ENCODE peak calls at places on chromosomes 3 and 15, in ten cellular contexts. One of them, this sample, is unnamed.

GRCh38 chr3:184344579-184345350 is 7.4 kb downstream of the FAM131A start:
- DNase-seq in right lobe of liver: no peak
- DNase-seq in heart left ventricle: no peak
- DNase-seq in H54: no peak
- DNase-seq in tibial nerve: no peak
- DNase-seq in ovary: no peak
- DNase-seq in sigmoid colon: no peak
- DNase-seq in adrenal gland: no peak
- DNase-seq in stomach: no peak
- DNase-seq in body of pancreas: no peak
- DNase-seq in this sample: no peak

GRCh38 chr3:16464499-16465150 is 48.9 kb downstream of the RFTN1 start:
- DNase-seq in adrenal gland: no peak
- DNase-seq in heart left ventricle: no peak
- DNase-seq in ovary: no peak
- DNase-seq in sigmoid colon: no peak
- DNase-seq in tibial nerve: no peak
- DNase-seq in H54: no peak
- DNase-seq in right lobe of liver: no peak
- DNase-seq in body of pancreas: no peak
- DNase-seq in stomach: no peak
- DNase-seq in this sample: no peak

GRCh38 chr3:27279153-27279552 is 90.0 kb downstream of the NEK10 start:
- DNase-seq in stomach: peak
- DNase-seq in sigmoid colon: no peak
- DNase-seq in H54: no peak
- DNase-seq in right lobe of liver: peak
- DNase-seq in adrenal gland: no peak
- DNase-seq in ovary: no peak
- DNase-seq in body of pancreas: peak
- DNase-seq in heart left ventricle: no peak
- DNase-seq in tibial nerve: no peak
- DNase-seq in this sample: no peak

GRCh38 chr15:48493084-48493762 is 152.3 kb downstream of the FBN1 start:
- DNase-seq in H54: peak
- DNase-seq in tibial nerve: no peak
- DNase-seq in heart left ventricle: peak
- DNase-seq in ovary: no peak
- DNase-seq in sigmoid colon: peak
- DNase-seq in stomach: no peak
- DNase-seq in adrenal gland: no peak
- DNase-seq in right lobe of liver: no peak
- DNase-seq in body of pancreas: no peak
- DNase-seq in this sample: no peak

GRCh38 chr15:33540174-33540573 is 229.4 kb downstream of the RYR3 start:
- DNase-seq in ovary: no peak
- DNase-seq in stomach: no peak
- DNase-seq in H54: no peak
- DNase-seq in body of pancreas: no peak
- DNase-seq in tibial nerve: no peak
- DNase-seq in right lobe of liver: no peak
- DNase-seq in heart left ventricle: no peak
- DNase-seq in adrenal gland: no peak
- DNase-seq in sigmoid colon: no peak
- DNase-seq in this sample: no peak

GRCh38 chr15:98647026-98647773 is 1.1 kb upstream of the IGF1R start:
- DNase-seq in stomach: peak
- DNase-seq in sigmoid colon: peak
- DNase-seq in adrenal gland: peak
- DNase-seq in heart left ventricle: peak
- DNase-seq in tibial nerve: no peak
- DNase-seq in right lobe of liver: peak
- DNase-seq in ovary: peak
- DNase-seq in H54: peak
- DNase-seq in body of pancreas: peak
- DNase-seq in this sample: peak

GRCh38 chr3:8839607-8840325 is 70.4 kb upstream of the OXTR start:
- DNase-seq in right lobe of liver: no peak
- DNase-seq in adrenal gland: no peak
- DNase-seq in heart left ventricle: no peak
- DNase-seq in H54: no peak
- DNase-seq in sigmoid colon: no peak
- DNase-seq in tibial nerve: no peak
- DNase-seq in ovary: no peak
- DNase-seq in stomach: no peak
- DNase-seq in body of pancreas: no peak
- DNase-seq in this sample: no peak

GRCh38 chr3:135071483-135071882 is 276.4 kb downstream of the EPHB1 start:
- DNase-seq in ovary: no peak
- DNase-seq in right lobe of liver: no peak
- DNase-seq in heart left ventricle: no peak
- DNase-seq in tibial nerve: no peak
- DNase-seq in H54: no peak
- DNase-seq in stomach: no peak
- DNase-seq in body of pancreas: no peak
- DNase-seq in adrenal gland: no peak
- DNase-seq in sigmoid colon: no peak
- DNase-seq in this sample: no peak

GRCh38 chr15:79943820-79944219 is 27.2 kb downstream of the BCL2A1 start:
- DNase-seq in body of pancreas: no peak
- DNase-seq in right lobe of liver: no peak
- DNase-seq in heart left ventricle: no peak
- DNase-seq in adrenal gland: no peak
- DNase-seq in ovary: no peak
- DNase-seq in tibial nerve: no peak
- DNase-seq in stomach: no peak
- DNase-seq in sigmoid colon: no peak
- DNase-seq in H54: no peak
- DNase-seq in this sample: peak

GRCh38 chr3:45670995-45671394 is 18.2 kb upstream of the SACM1L start:
- DNase-seq in body of pancreas: no peak
- DNase-seq in stomach: no peak
- DNase-seq in H54: no peak
- DNase-seq in ovary: no peak
- DNase-seq in right lobe of liver: no peak
- DNase-seq in heart left ventricle: no peak
- DNase-seq in sigmoid colon: no peak
- DNase-seq in tibial nerve: peak
- DNase-seq in adrenal gland: peak
- DNase-seq in this sample: no peak

GRCh38 chr3:49994476-49994875 is 54.5 kb downstream of the RBM6 start:
- DNase-seq in stomach: no peak
- DNase-seq in ovary: no peak
- DNase-seq in heart left ventricle: no peak
- DNase-seq in sigmoid colon: no peak
- DNase-seq in adrenal gland: no peak
- DNase-seq in tibial nerve: no peak
- DNase-seq in body of pancreas: no peak
- DNase-seq in H54: no peak
- DNase-seq in right lobe of liver: no peak
- DNase-seq in this sample: no peak

GRCh38 chr3:32421185-32421584 is 29.5 kb downstream of the CMTM7 start:
- DNase-seq in ovary: no peak
- DNase-seq in sigmoid colon: no peak
- DNase-seq in heart left ventricle: no peak
- DNase-seq in H54: no peak
- DNase-seq in adrenal gland: peak
- DNase-seq in stomach: no peak
- DNase-seq in tibial nerve: no peak
- DNase-seq in right lobe of liver: no peak
- DNase-seq in body of pancreas: no peak
- DNase-seq in this sample: no peak

DNA sequence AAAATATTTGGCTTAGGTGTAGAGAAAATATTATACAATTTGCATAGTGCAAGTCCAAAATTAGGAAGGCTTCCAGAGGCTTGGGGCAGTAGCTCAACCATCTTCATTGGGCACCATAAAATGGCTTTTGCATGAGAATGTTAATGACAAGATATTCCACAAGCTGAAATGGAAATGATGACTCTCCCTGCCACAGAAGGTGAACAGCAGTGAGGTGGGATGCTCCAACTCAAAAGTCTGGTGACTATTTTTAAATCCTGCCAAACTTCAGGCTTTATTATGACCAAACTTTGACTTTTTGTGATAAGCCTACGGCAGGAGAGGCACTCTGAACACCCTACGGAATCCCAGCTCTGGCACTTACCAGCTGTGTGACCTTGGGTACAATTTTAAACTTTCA is 37.6 kb downstream of the ARHGEF3 start:
- DNase-seq in adrenal gland: no peak
- DNase-seq in right lobe of liver: no peak
- DNase-seq in tibial nerve: no peak
- DNase-seq in ovary: no peak
- DNase-seq in body of pancreas: no peak
- DNase-seq in sigmoid colon: no peak
- DNase-seq in H54: no peak
- DNase-seq in stomach: no peak
- DNase-seq in heart left ventricle: no peak
- DNase-seq in this sample: no peak
- TF ChIP-seq POLR2A in adrenal gland: no peak
- TF ChIP-seq POLR2A in right lobe of liver: no peak
- TF ChIP-seq POLR2A in tibial nerve: no peak
- TF ChIP-seq POLR2A in ovary: no peak
- TF ChIP-seq POLR2A in body of pancreas: no peak
- TF ChIP-seq POLR2A in sigmoid colon: no peak
- TF ChIP-seq POLR2A in H54: no peak
- TF ChIP-seq POLR2A in stomach: no peak
- TF ChIP-seq POLR2A in heart left ventricle: no peak
- TF ChIP-seq POLR2A in this sample: no peak

GRCh38 chr15:75200391-75200764 is 1.3 kb upstream of the C15orf39 start:
- DNase-seq in sigmoid colon: no peak
- DNase-seq in adrenal gland: no peak
- DNase-seq in tibial nerve: no peak
- DNase-seq in stomach: no peak
- DNase-seq in heart left ventricle: no peak
- DNase-seq in right lobe of liver: no peak
- DNase-seq in H54: no peak
- DNase-seq in body of pancreas: no peak
- DNase-seq in ovary: no peak
- DNase-seq in this sample: no peak
- TF ChIP-seq POLR2A in sigmoid colon: no peak
- TF ChIP-seq POLR2A in adrenal gland: no peak
- TF ChIP-seq POLR2A in tibial nerve: no peak
- TF ChIP-seq POLR2A in stomach: no peak
- TF ChIP-seq POLR2A in heart left ventricle: no peak
- TF ChIP-seq POLR2A in right lobe of liver: no peak
- TF ChIP-seq POLR2A in H54: no peak
- TF ChIP-seq POLR2A in body of pancreas: no peak
- TF ChIP-seq POLR2A in ovary: no peak
- TF ChIP-seq POLR2A in this sample: no peak

GRCh38 chr3:52683611-52684010 is 2.1 kb downstream of the PBRM1 start:
- DNase-seq in ovary: no peak
- DNase-seq in heart left ventricle: no peak
- DNase-seq in body of pancreas: no peak
- DNase-seq in right lobe of liver: peak
- DNase-seq in tibial nerve: no peak
- DNase-seq in stomach: no peak
- DNase-seq in adrenal gland: no peak
- DNase-seq in sigmoid colon: no peak
- DNase-seq in H54: no peak
- DNase-seq in this sample: no peak

GRCh38 chr3:52684184-52684583 is 1.5 kb downstream of the PBRM1 start:
- DNase-seq in H54: no peak
- DNase-seq in right lobe of liver: no peak
- DNase-seq in sigmoid colon: no peak
- DNase-seq in ovary: no peak
- DNase-seq in stomach: no peak
- DNase-seq in heart left ventricle: no peak
- DNase-seq in body of pancreas: no peak
- DNase-seq in tibial nerve: no peak
- DNase-seq in adrenal gland: no peak
- DNase-seq in this sample: no peak

GRCh38 chr3:52685285-52685704 is 418 bp downstream of the PBRM1 start:
- DNase-seq in body of pancreas: peak
- DNase-seq in tibial nerve: peak
- DNase-seq in right lobe of liver: peak
- DNase-seq in H54: peak
- DNase-seq in adrenal gland: peak
- DNase-seq in sigmoid colon: peak
- DNase-seq in heart left ventricle: peak
- DNase-seq in stomach: peak
- DNase-seq in ovary: peak
- DNase-seq in this sample: peak

GRCh38 chr3:52688266-52688665 is 2.4 kb downstream of the GNL3 start:
- DNase-seq in heart left ventricle: no peak
- DNase-seq in tibial nerve: no peak
- DNase-seq in stomach: no peak
- DNase-seq in adrenal gland: no peak
- DNase-seq in sigmoid colon: no peak
- DNase-seq in H54: no peak
- DNase-seq in right lobe of liver: no peak
- DNase-seq in ovary: no peak
- DNase-seq in body of pancreas: no peak
- DNase-seq in this sample: no peak

DNA sequence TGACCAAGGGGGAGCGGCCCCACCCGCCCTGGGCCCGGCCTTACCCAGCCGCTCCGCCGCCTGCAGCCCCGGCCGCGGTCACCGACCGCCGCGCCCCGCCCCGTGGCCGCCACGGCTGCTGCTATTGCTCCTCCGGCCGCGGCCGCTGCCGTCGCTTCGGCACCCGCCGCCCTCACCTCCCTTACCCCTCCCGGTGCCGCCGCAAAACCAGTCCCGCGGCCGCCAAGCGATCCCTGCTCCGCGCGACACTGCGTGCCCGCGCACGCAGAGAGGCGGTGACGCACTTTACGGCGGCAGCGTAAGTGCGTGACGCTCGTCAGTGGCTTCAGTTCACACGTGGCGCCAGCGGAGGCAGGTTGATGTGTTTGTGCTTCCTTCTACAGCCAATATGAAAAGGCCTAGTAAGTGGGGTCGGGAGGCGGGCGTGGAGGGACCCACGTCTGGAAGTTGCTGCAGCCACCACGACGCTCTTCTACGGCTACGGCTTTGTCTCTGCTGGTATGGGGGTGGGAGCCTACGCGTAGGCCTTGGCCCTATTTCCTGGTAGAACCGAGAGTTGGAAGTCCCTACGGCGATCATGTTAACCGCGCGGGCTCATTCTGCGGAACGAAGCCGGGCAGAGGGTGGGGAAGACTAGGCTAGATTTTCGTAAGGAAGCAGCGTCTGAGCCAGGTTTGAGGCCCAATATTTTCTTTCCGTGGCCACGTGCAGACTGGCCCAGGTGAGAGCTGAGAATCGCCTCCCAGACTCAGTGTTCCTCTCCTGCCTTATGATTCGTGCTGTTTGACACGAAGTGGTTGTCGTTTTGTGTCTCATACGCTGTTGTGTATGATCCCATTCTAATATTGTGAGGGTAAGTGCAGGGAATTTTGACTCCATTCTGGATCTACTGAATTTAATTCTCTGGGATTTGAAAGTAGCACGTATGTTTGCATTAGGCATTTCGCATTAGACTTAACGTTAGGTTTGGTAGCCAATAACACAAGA is at the start of the genes GNL3 and PBRM1:
- DNase-seq in tibial nerve: peak
- DNase-seq in body of pancreas: peak
- DNase-seq in sigmoid colon: peak
- DNase-seq in adrenal gland: peak
- DNase-seq in heart left ventricle: peak
- DNase-seq in ovary: peak
- DNase-seq in right lobe of liver: peak
- DNase-seq in stomach: peak
- DNase-seq in H54: peak
- DNase-seq in this sample: peak
- TF ChIP-seq POLR2A in tibial nerve: peak
- TF ChIP-seq POLR2A in body of pancreas: peak
- TF ChIP-seq POLR2A in sigmoid colon: peak
- TF ChIP-seq POLR2A in adrenal gland: no peak
- TF ChIP-seq POLR2A in heart left ventricle: peak
- TF ChIP-seq POLR2A in ovary: peak
- TF ChIP-seq POLR2A in right lobe of liver: peak
- TF ChIP-seq POLR2A in stomach: no peak
- TF ChIP-seq POLR2A in H54: peak
- TF ChIP-seq POLR2A in this sample: peak

GRCh38 chr15:66356359-66357236 is at the start of gene TIPIN:
- DNase-seq in adrenal gland: peak
- DNase-seq in heart left ventricle: peak
- DNase-seq in ovary: peak
- DNase-seq in tibial nerve: peak
- DNase-seq in body of pancreas: peak
- DNase-seq in stomach: peak
- DNase-seq in right lobe of liver: peak
- DNase-seq in sigmoid colon: peak
- DNase-seq in H54: peak
- DNase-seq in this sample: peak
- TF ChIP-seq POLR2A in adrenal gland: peak
- TF ChIP-seq POLR2A in heart left ventricle: peak
- TF ChIP-seq POLR2A in ovary: peak
- TF ChIP-seq POLR2A in tibial nerve: peak
- TF ChIP-seq POLR2A in body of pancreas: peak
- TF ChIP-seq POLR2A in stomach: no peak
- TF ChIP-seq POLR2A in right lobe of liver: peak
- TF ChIP-seq POLR2A in sigmoid colon: no peak
- TF ChIP-seq POLR2A in H54: peak
- TF ChIP-seq POLR2A in this sample: peak